ENCODE peak calls at places on chromosomes 12 and 14, in six cellular contexts. One of them, this sample, is unnamed.

GRCh38 chr14:85531594-85532391 is 1.8 kb downstream of the FLRT2 start:
- DNase-seq in K562: no peak
- DNase-seq in endodermal cell: peak
- DNase-seq in endothelial cell of umbilical vein: peak
- DNase-seq in neural progenitor cell: peak
- DNase-seq in IMR-90: peak
- DNase-seq in this sample: peak

GRCh38 chr12:8823565-8824300 is 1.3 kb downstream of the A2ML1 start:
- DNase-seq in endothelial cell of umbilical vein: peak
- DNase-seq in neural progenitor cell: peak
- DNase-seq in IMR-90: peak
- DNase-seq in K562: peak
- DNase-seq in endodermal cell: peak
- DNase-seq in this sample: no peak

GRCh38 chr14:101859916-101860315 is 98.4 kb downstream of the PPP2R5C start:
- DNase-seq in endothelial cell of umbilical vein: no peak
- DNase-seq in endodermal cell: no peak
- DNase-seq in K562: no peak
- DNase-seq in neural progenitor cell: no peak
- DNase-seq in IMR-90: no peak
- DNase-seq in this sample: no peak

GRCh38 chr14:71582705-71583104 is 349.5 kb upstream of the RGS6 start:
- DNase-seq in endothelial cell of umbilical vein: no peak
- DNase-seq in K562: no peak
- DNase-seq in IMR-90: peak
- DNase-seq in endodermal cell: no peak
- DNase-seq in neural progenitor cell: no peak
- DNase-seq in this sample: no peak

GRCh38 chr14:33943081-33943480 is 7.8 kb downstream of the EGLN3 start:
- DNase-seq in K562: no peak
- DNase-seq in endodermal cell: no peak
- DNase-seq in IMR-90: no peak
- DNase-seq in neural progenitor cell: no peak
- DNase-seq in endothelial cell of umbilical vein: no peak
- DNase-seq in this sample: no peak

GRCh38 chr14:56798447-56799326 is 11.6 kb downstream of the OTX2 start:
- DNase-seq in endodermal cell: peak
- DNase-seq in neural progenitor cell: peak
- DNase-seq in K562: no peak
- DNase-seq in IMR-90: no peak
- DNase-seq in endothelial cell of umbilical vein: no peak
- DNase-seq in this sample: no peak

GRCh38 chr14:91177073-91177796 is 63.4 kb downstream of the DGLUCY start:
- DNase-seq in K562: peak
- DNase-seq in neural progenitor cell: peak
- DNase-seq in IMR-90: peak
- DNase-seq in endodermal cell: peak
- DNase-seq in endothelial cell of umbilical vein: peak
- DNase-seq in this sample: peak

GRCh38 chr12:67270622-67271021 is 1.5 kb downstream of the CAND1 start:
- DNase-seq in K562: no peak
- DNase-seq in endothelial cell of umbilical vein: no peak
- DNase-seq in endodermal cell: no peak
- DNase-seq in IMR-90: no peak
- DNase-seq in neural progenitor cell: no peak
- DNase-seq in this sample: no peak

GRCh38 chr12:100984821-100985220 is 190.2 kb downstream of the ANO4 start:
- DNase-seq in IMR-90: no peak
- DNase-seq in neural progenitor cell: no peak
- DNase-seq in K562: no peak
- DNase-seq in endothelial cell of umbilical vein: no peak
- DNase-seq in endodermal cell: no peak
- DNase-seq in this sample: no peak

GRCh38 chr12:1117970-1118563 is 127.0 kb downstream of the ERC1 start:
- DNase-seq in endothelial cell of umbilical vein: peak
- DNase-seq in K562: peak
- DNase-seq in neural progenitor cell: peak
- DNase-seq in endodermal cell: peak
- DNase-seq in IMR-90: peak
- DNase-seq in this sample: no peak

GRCh38 chr12:2765608-2766007 is 29.2 kb upstream of the FKBP4 start:
- DNase-seq in endodermal cell: no peak
- DNase-seq in K562: no peak
- DNase-seq in IMR-90: no peak
- DNase-seq in neural progenitor cell: no peak
- DNase-seq in endothelial cell of umbilical vein: no peak
- DNase-seq in this sample: no peak

GRCh38 chr12:7206691-7207090 is 17.2 kb downstream of the PEX5 start:
- DNase-seq in endodermal cell: no peak
- DNase-seq in IMR-90: no peak
- DNase-seq in K562: no peak
- DNase-seq in endothelial cell of umbilical vein: no peak
- DNase-seq in neural progenitor cell: no peak
- DNase-seq in this sample: no peak

GRCh38 chr12:32981139-32981538 is 84.6 kb upstream of the PKP2 start:
- DNase-seq in neural progenitor cell: no peak
- DNase-seq in endothelial cell of umbilical vein: no peak
- DNase-seq in IMR-90: no peak
- DNase-seq in endodermal cell: no peak
- DNase-seq in K562: no peak
- DNase-seq in this sample: no peak

GRCh38 chr12:56838602-56839488 is 75.7 kb downstream of the HSD17B6 start:
- DNase-seq in endothelial cell of umbilical vein: no peak
- DNase-seq in endodermal cell: no peak
- DNase-seq in IMR-90: no peak
- DNase-seq in neural progenitor cell: no peak
- DNase-seq in K562: no peak
- DNase-seq in this sample: no peak

GRCh38 chr12:103839893-103840292 is 1.1 kb downstream of the NT5DC3 start:
- DNase-seq in neural progenitor cell: no peak
- DNase-seq in IMR-90: no peak
- DNase-seq in K562: no peak
- DNase-seq in endothelial cell of umbilical vein: no peak
- DNase-seq in endodermal cell: no peak
- DNase-seq in this sample: no peak

GRCh38 chr12:103841690-103842584 is 903 bp upstream of the NT5DC3 start:
- DNase-seq in endothelial cell of umbilical vein: peak
- DNase-seq in endodermal cell: peak
- DNase-seq in neural progenitor cell: no peak
- DNase-seq in K562: peak
- DNase-seq in IMR-90: peak
- DNase-seq in this sample: peak

GRCh38 chr12:103839103-103839502 is 1.9 kb downstream of the NT5DC3 start:
- DNase-seq in IMR-90: no peak
- DNase-seq in K562: no peak
- DNase-seq in neural progenitor cell: no peak
- DNase-seq in endothelial cell of umbilical vein: no peak
- DNase-seq in endodermal cell: no peak
- DNase-seq in this sample: no peak

GRCh38 chr12:103840399-103840880 is 594 bp downstream of the NT5DC3 start:
- DNase-seq in IMR-90: peak
- DNase-seq in neural progenitor cell: no peak
- DNase-seq in endodermal cell: no peak
- DNase-seq in endothelial cell of umbilical vein: peak
- DNase-seq in K562: peak
- DNase-seq in this sample: no peak

GRCh38 chr12:103840881-103841689 is at the start of gene NT5DC3:
- DNase-seq in IMR-90: peak
- DNase-seq in neural progenitor cell: peak
- DNase-seq in endothelial cell of umbilical vein: peak
- DNase-seq in endodermal cell: peak
- DNase-seq in K562: peak
- DNase-seq in this sample: peak
- H3K27ac ChIP-seq in IMR-90: peak
- H3K27ac ChIP-seq in neural progenitor cell: no peak
- H3K27ac ChIP-seq in endothelial cell of umbilical vein: no peak
- H3K27ac ChIP-seq in endodermal cell: no peak
- H3K27ac ChIP-seq in K562: peak
- H3K27ac ChIP-seq in this sample: peak

DNA sequence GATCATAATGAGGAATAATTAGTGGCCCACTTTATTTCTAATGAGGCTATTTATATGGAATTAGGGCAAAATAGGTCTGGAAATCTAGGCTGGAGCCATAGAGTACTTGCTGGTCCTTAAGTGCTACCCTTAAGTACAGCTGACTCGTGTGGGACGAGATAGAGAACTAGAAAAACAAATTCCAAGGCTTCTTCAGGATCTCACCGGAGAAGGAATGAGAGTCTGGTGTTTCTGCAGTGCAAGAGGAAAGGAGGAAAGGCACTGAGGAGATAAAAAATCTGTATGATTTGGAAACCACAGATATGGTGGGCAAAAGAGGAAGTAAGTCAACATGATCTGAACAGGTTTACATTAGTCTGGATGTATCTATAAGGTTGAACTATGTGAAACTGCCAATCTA is 134.3 kb upstream of the SOX5 start:
- DNase-seq in endodermal cell: no peak
- DNase-seq in IMR-90: no peak
- DNase-seq in K562: no peak
- DNase-seq in endothelial cell of umbilical vein: no peak
- DNase-seq in neural progenitor cell: no peak
- DNase-seq in this sample: no peak
- H3K9ac ChIP-seq in endodermal cell: no peak
- H3K9ac ChIP-seq in IMR-90: no peak
- H3K9ac ChIP-seq in K562: no peak
- H3K9ac ChIP-seq in endothelial cell of umbilical vein: no peak
- H3K9ac ChIP-seq in neural progenitor cell: no peak
- H3K9ac ChIP-seq in this sample: no peak

GRCh38 chr14:104794641-104795467 is 694 bp downstream of the AKT1 start:
- DNase-seq in neural progenitor cell: peak
- DNase-seq in K562: peak
- DNase-seq in IMR-90: peak
- DNase-seq in endodermal cell: peak
- DNase-seq in endothelial cell of umbilical vein: peak
- DNase-seq in this sample: no peak
- H3K27ac ChIP-seq in neural progenitor cell: no peak
- H3K27ac ChIP-seq in K562: peak
- H3K27ac ChIP-seq in IMR-90: peak
- H3K27ac ChIP-seq in endodermal cell: peak
- H3K27ac ChIP-seq in endothelial cell of umbilical vein: peak
- H3K27ac ChIP-seq in this sample: no peak

DNA sequence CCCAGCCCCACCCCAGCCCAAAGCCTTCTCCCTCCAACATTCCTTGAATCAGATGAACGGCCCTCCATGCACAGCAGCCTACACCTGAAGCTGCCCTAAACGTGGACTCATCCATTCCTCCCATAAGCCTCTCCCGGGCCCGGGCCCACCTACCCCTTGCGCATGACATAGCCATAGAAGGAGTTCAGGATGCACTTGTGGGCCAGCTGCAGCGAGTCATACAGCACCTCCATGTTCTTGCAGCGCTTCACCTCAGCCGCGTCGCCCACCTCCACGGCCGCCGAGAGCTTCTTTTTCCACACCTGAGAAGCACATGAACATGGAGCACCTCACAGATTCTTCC is 22.0 kb downstream of the POLE start:
- DNase-seq in IMR-90: no peak
- DNase-seq in endothelial cell of umbilical vein: no peak
- DNase-seq in K562: no peak
- DNase-seq in endodermal cell: no peak
- DNase-seq in neural progenitor cell: no peak
- DNase-seq in this sample: no peak
- H3K9ac ChIP-seq in IMR-90: no peak
- H3K9ac ChIP-seq in endothelial cell of umbilical vein: no peak
- H3K9ac ChIP-seq in K562: no peak
- H3K9ac ChIP-seq in endodermal cell: no peak
- H3K9ac ChIP-seq in neural progenitor cell: no peak
- H3K9ac ChIP-seq in this sample: no peak

DNA sequence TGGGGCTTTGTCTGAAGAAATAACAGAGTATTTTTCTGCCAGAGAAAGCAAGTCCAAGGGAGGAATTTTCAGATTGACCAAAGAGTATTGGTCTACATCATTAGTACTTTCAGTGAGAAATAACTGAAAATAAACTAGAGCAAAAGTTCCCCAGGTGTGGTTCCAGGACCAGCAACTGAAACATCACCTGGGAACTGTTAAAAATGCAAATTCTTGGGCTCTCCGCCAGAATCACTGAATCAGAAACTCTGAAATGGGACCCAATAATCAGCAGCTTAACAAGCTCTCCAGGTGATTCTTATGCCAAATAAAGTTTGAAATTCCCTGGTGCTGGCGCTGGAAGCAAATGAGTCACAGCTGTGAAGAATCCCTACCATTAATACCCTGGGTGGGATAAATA is 52.1 kb downstream of the EIF2S3B start:
- DNase-seq in endodermal cell: peak
- DNase-seq in neural progenitor cell: no peak
- DNase-seq in endothelial cell of umbilical vein: no peak
- DNase-seq in IMR-90: no peak
- DNase-seq in K562: no peak
- DNase-seq in this sample: no peak
- H3K27ac ChIP-seq in endodermal cell: no peak
- H3K27ac ChIP-seq in neural progenitor cell: no peak
- H3K27ac ChIP-seq in endothelial cell of umbilical vein: no peak
- H3K27ac ChIP-seq in IMR-90: no peak
- H3K27ac ChIP-seq in K562: no peak
- H3K27ac ChIP-seq in this sample: no peak